ENCODE peak calls at places on chromosome 19, in four cellular contexts. One of them, this sample, is unnamed. For H3K9me3, H4K20me1 and H3K9me1, the result is how much of the 10 kb centered on the place peaks cover.

GRCh38 chr19:43784251-43784980 is 3.6 kb upstream of the KCNN4 start:
- DNase-seq in K562: peak
- DNase-seq in IMR-90: peak
- DNase-seq in endothelial cell of umbilical vein: peak
- DNase-seq in this sample: no peak

GRCh38 chr19:1107655-1108261 is 4.0 kb downstream of the GPX4 start:
- DNase-seq in endothelial cell of umbilical vein: no peak
- DNase-seq in K562: no peak
- DNase-seq in IMR-90: no peak
- DNase-seq in this sample: no peak

GRCh38 chr19:55213547-55213946 is 4.2 kb upstream of the PTPRH start:
- DNase-seq in endothelial cell of umbilical vein: no peak
- DNase-seq in K562: no peak
- DNase-seq in IMR-90: no peak
- DNase-seq in this sample: no peak

GRCh38 chr19:42270346-42271044 is 1.4 kb downstream of the CIC start:
- DNase-seq in IMR-90: no peak
- DNase-seq in endothelial cell of umbilical vein: peak
- DNase-seq in K562: peak
- DNase-seq in this sample: peak

GRCh38 chr19:5718579-5719273 is 1.2 kb downstream of the LONP1 start:
- DNase-seq in endothelial cell of umbilical vein: peak
- DNase-seq in IMR-90: peak
- DNase-seq in K562: peak
- DNase-seq in this sample: peak

GRCh38 chr19:3576696-3577443 is 4.1 kb downstream of the HMG20B start:
- DNase-seq in IMR-90: peak
- DNase-seq in K562: peak
- DNase-seq in endothelial cell of umbilical vein: peak
- DNase-seq in this sample: no peak

GRCh38 chr19:38115264-38115802 is 108.7 kb downstream of the DPF1 start:
- DNase-seq in IMR-90: no peak
- DNase-seq in endothelial cell of umbilical vein: no peak
- DNase-seq in K562: no peak
- DNase-seq in this sample: no peak

GRCh38 chr19:47353307-47353712 is 4.2 kb downstream of the DHX34 start:
- DNase-seq in endothelial cell of umbilical vein: no peak
- DNase-seq in IMR-90: no peak
- DNase-seq in K562: no peak
- DNase-seq in this sample: no peak

GRCh38 chr19:56637976-56638555 is 4.9 kb upstream of the SMIM17 start:
- DNase-seq in K562: peak
- DNase-seq in endothelial cell of umbilical vein: peak
- DNase-seq in IMR-90: peak
- DNase-seq in this sample: peak

GRCh38 chr19:8161135-8161646 is 11.8 kb upstream of the FBN3 start:
- DNase-seq in endothelial cell of umbilical vein: no peak
- DNase-seq in IMR-90: no peak
- DNase-seq in K562: peak
- DNase-seq in this sample: no peak

GRCh38 chr19:19134687-19135158 is 3.6 kb downstream of the TMEM161A start:
- DNase-seq in IMR-90: no peak
- DNase-seq in endothelial cell of umbilical vein: no peak
- DNase-seq in K562: peak
- DNase-seq in this sample: no peak

GRCh38 chr19:42683917-42684513 is 56.3 kb downstream of the PSG3 start:
- DNase-seq in K562: peak
- DNase-seq in IMR-90: peak
- DNase-seq in endothelial cell of umbilical vein: no peak
- DNase-seq in this sample: no peak

GRCh38 chr19:32181356-32181920 is 164.0 kb upstream of the ZNF507 start:
- DNase-seq in endothelial cell of umbilical vein: no peak
- DNase-seq in K562: no peak
- DNase-seq in IMR-90: no peak
- DNase-seq in this sample: no peak

GRCh38 chr19:1081301-1082164 is 13.6 kb downstream of the POLR2E start:
- DNase-seq in IMR-90: no peak
- DNase-seq in K562: no peak
- DNase-seq in endothelial cell of umbilical vein: no peak
- DNase-seq in this sample: no peak

GRCh38 chr19:17579523-17580244 is 24.2 kb downstream of the COLGALT1 start:
- DNase-seq in endothelial cell of umbilical vein: peak
- DNase-seq in K562: peak
- DNase-seq in IMR-90: peak
- DNase-seq in this sample: peak

GRCh38 chr19:1132625-1133383 is 29.0 kb downstream of the GPX4 start:
- DNase-seq in K562: no peak
- DNase-seq in IMR-90: no peak
- DNase-seq in endothelial cell of umbilical vein: no peak
- DNase-seq in this sample: no peak

GRCh38 chr19:17557461-17557860 is 2.0 kb downstream of the COLGALT1 start:
- DNase-seq in endothelial cell of umbilical vein: no peak
- DNase-seq in IMR-90: no peak
- DNase-seq in K562: no peak
- DNase-seq in this sample: no peak

GRCh38 chr19:42188665-42189064 is 28.8 kb downstream of the DEDD2 start:
- DNase-seq in endothelial cell of umbilical vein: no peak
- DNase-seq in IMR-90: no peak
- DNase-seq in K562: no peak
- DNase-seq in this sample: no peak

GRCh38 chr19:32647361-32647760 is 27.6 kb downstream of the ANKRD27 start:
- DNase-seq in K562: no peak
- DNase-seq in IMR-90: no peak
- DNase-seq in endothelial cell of umbilical vein: no peak
- DNase-seq in this sample: no peak

GRCh38 chr19:32870154-32870573 is 597 bp upstream of the SLC7A9 start:
- DNase-seq in IMR-90: no peak
- DNase-seq in K562: no peak
- DNase-seq in endothelial cell of umbilical vein: no peak
- DNase-seq in this sample: no peak

GRCh38 chr19:48966541-48967345 is 1.6 kb downstream of the FTL start:
- DNase-seq in endothelial cell of umbilical vein: no peak
- DNase-seq in K562: no peak
- DNase-seq in IMR-90: no peak
- DNase-seq in this sample: no peak
- H3K9me3 ChIP-seq in endothelial cell of umbilical vein: under half
- H3K9me3 ChIP-seq in K562: under half
- H3K9me3 ChIP-seq in IMR-90: under half
- H3K9me3 ChIP-seq in this sample: under half

GRCh38 chr19:13129384-13129783 is 11.3 kb downstream of the NACC1 start:
- DNase-seq in endothelial cell of umbilical vein: no peak
- DNase-seq in K562: no peak
- DNase-seq in IMR-90: no peak
- DNase-seq in this sample: no peak
- H4K20me1 ChIP-seq in endothelial cell of umbilical vein: under half
- H4K20me1 ChIP-seq in K562: under half
- H4K20me1 ChIP-seq in IMR-90: half or more
- H4K20me1 ChIP-seq in this sample: under half

GRCh38 chr19:53102186-53102585 is 1.0 kb downstream of the ZNF160 start:
- DNase-seq in K562: peak
- DNase-seq in IMR-90: no peak
- DNase-seq in endothelial cell of umbilical vein: no peak
- DNase-seq in this sample: no peak

GRCh38 chr19:53103903-53104203 is 631 bp upstream of the ZNF160 start:
- DNase-seq in endothelial cell of umbilical vein: no peak
- DNase-seq in K562: no peak
- DNase-seq in IMR-90: no peak
- DNase-seq in this sample: no peak

GRCh38 chr19:53102701-53103140 is 501 bp downstream of the ZNF160 start:
- DNase-seq in IMR-90: peak
- DNase-seq in K562: peak
- DNase-seq in endothelial cell of umbilical vein: peak
- DNase-seq in this sample: no peak

GRCh38 chr19:53101518-53101917 is 1.7 kb downstream of the ZNF160 start:
- DNase-seq in endothelial cell of umbilical vein: no peak
- DNase-seq in K562: peak
- DNase-seq in IMR-90: peak
- DNase-seq in this sample: no peak

GRCh38 chr19:53103141-53103902 is at the start of gene ZNF160:
- DNase-seq in IMR-90: peak
- DNase-seq in endothelial cell of umbilical vein: peak
- DNase-seq in K562: peak
- DNase-seq in this sample: peak
- H3K9me1 ChIP-seq in IMR-90: under half
- H3K9me1 ChIP-seq in endothelial cell of umbilical vein: under half
- H3K9me1 ChIP-seq in K562: under half
- H3K9me1 ChIP-seq in this sample: under half

GRCh38 chr19:58228584-58229254 is at the start of gene ZNF544:
- DNase-seq in endothelial cell of umbilical vein: peak
- DNase-seq in K562: peak
- DNase-seq in IMR-90: peak
- DNase-seq in this sample: peak
- H3K9me3 ChIP-seq in endothelial cell of umbilical vein: under half
- H3K9me3 ChIP-seq in K562: under half
- H3K9me3 ChIP-seq in IMR-90: under half
- H3K9me3 ChIP-seq in this sample: under half

DNA sequence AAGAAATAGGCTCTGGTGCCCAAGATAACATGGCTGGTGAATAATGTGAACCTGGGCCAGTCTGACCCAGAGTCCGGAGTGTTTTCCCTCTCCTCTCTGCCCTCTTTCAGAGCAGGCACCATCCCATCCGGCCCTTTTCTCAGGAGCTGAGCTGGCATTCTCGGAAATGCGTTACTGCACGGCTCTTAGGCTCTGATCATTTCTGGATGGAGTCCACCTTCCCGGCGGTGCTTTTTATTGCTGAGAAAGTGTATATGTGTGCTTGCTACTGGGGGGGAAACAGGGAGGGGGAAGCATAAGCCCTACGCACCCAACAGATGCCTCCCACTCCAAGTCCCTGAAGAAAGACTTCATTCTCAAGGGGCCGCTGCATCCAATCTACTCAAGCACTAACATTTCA is 6.6 kb downstream of the CACNA1A start:
- DNase-seq in K562: no peak
- DNase-seq in endothelial cell of umbilical vein: no peak
- DNase-seq in IMR-90: no peak
- DNase-seq in this sample: no peak
- H4K20me1 ChIP-seq in K562: under half
- H4K20me1 ChIP-seq in endothelial cell of umbilical vein: under half
- H4K20me1 ChIP-seq in IMR-90: under half
- H4K20me1 ChIP-seq in this sample: under half

GRCh38 chr19:29917911-29918310 is 24.1 kb upstream of the URI1 start:
- DNase-seq in K562: no peak
- DNase-seq in IMR-90: no peak
- DNase-seq in endothelial cell of umbilical vein: no peak
- DNase-seq in this sample: no peak
- H3K9me1 ChIP-seq in K562: under half
- H3K9me1 ChIP-seq in IMR-90: under half
- H3K9me1 ChIP-seq in endothelial cell of umbilical vein: under half
- H3K9me1 ChIP-seq in this sample: under half

GRCh38 chr19:52110780-52111179 is 15.2 kb upstream of the ZNF841 start:
- DNase-seq in endothelial cell of umbilical vein: no peak
- DNase-seq in K562: no peak
- DNase-seq in IMR-90: no peak
- DNase-seq in this sample: no peak
- H3K9me3 ChIP-seq in endothelial cell of umbilical vein: under half
- H3K9me3 ChIP-seq in K562: under half
- H3K9me3 ChIP-seq in IMR-90: half or more
- H3K9me3 ChIP-seq in this sample: under half